ENCODE peak calls at places on chromosomes 1 and 21, in four cellular contexts. One of them, this sample, is unnamed.

GRCh38 chr1:58738873-58739272 is 39.0 kb upstream of the MYSM1 start:
- DNase-seq in H1: no peak
- DNase-seq in GM12878: no peak
- DNase-seq in HepG2: no peak
- DNase-seq in this sample: no peak

GRCh38 chr1:54681396-54681795 is 34.3 kb upstream of the TTC4 start:
- DNase-seq in H1: no peak
- DNase-seq in HepG2: no peak
- DNase-seq in GM12878: no peak
- DNase-seq in this sample: no peak

GRCh38 chr1:248696261-248696660 is 6.3 kb downstream of the OR14I1 start:
- DNase-seq in GM12878: no peak
- DNase-seq in HepG2: peak
- DNase-seq in H1: no peak
- DNase-seq in this sample: no peak

GRCh38 chr1:159996653-159997052 is 35.1 kb downstream of the PIGM start:
- DNase-seq in HepG2: no peak
- DNase-seq in GM12878: no peak
- DNase-seq in H1: no peak
- DNase-seq in this sample: no peak

GRCh38 chr1:230781596-230781995 is 34.4 kb downstream of the CAPN9 start:
- DNase-seq in HepG2: no peak
- DNase-seq in H1: no peak
- DNase-seq in GM12878: no peak
- DNase-seq in this sample: no peak

GRCh38 chr1:154454391-154455120 is 47.5 kb upstream of the TDRD10 start:
- DNase-seq in HepG2: no peak
- DNase-seq in GM12878: no peak
- DNase-seq in H1: no peak
- DNase-seq in this sample: no peak

GRCh38 chr1:245915851-245916250 is 591.2 kb downstream of the SMYD3 start:
- DNase-seq in H1: no peak
- DNase-seq in HepG2: no peak
- DNase-seq in GM12878: no peak
- DNase-seq in this sample: no peak

GRCh38 chr1:23801338-23801748 is 789 bp upstream of the GALE start:
- DNase-seq in HepG2: no peak
- DNase-seq in H1: no peak
- DNase-seq in GM12878: no peak
- DNase-seq in this sample: no peak

GRCh38 chr1:151510020-151510405 is 1.2 kb upstream of the CGN start:
- DNase-seq in GM12878: no peak
- DNase-seq in H1: no peak
- DNase-seq in HepG2: no peak
- DNase-seq in this sample: peak

GRCh38 chr1:26177182-26177684 is at the start of gene CNKSR1:
- DNase-seq in HepG2: peak
- DNase-seq in H1: peak
- DNase-seq in GM12878: no peak
- DNase-seq in this sample: peak

GRCh38 chr1:27316860-27317259 is 5.1 kb upstream of the TMEM222 start:
- DNase-seq in GM12878: no peak
- DNase-seq in H1: no peak
- DNase-seq in HepG2: no peak
- DNase-seq in this sample: no peak

GRCh38 chr1:207804746-207805468 is 53.1 kb downstream of the CD46 start:
- DNase-seq in HepG2: no peak
- DNase-seq in H1: no peak
- DNase-seq in GM12878: no peak
- DNase-seq in this sample: no peak

GRCh38 chr1:63902844-63903589 is 129.2 kb downstream of the ROR1 start:
- DNase-seq in H1: no peak
- DNase-seq in HepG2: no peak
- DNase-seq in GM12878: no peak
- DNase-seq in this sample: no peak

GRCh38 chr1:33925586-33925985 is 61.7 kb downstream of the HMGB4 start:
- DNase-seq in GM12878: no peak
- DNase-seq in H1: no peak
- DNase-seq in HepG2: no peak
- DNase-seq in this sample: no peak

GRCh38 chr21:44686000-44686781 is 4.2 kb upstream of the KRTAP12-1 start:
- DNase-seq in HepG2: no peak
- DNase-seq in GM12878: no peak
- DNase-seq in H1: no peak
- DNase-seq in this sample: no peak

GRCh38 chr1:171743014-171743870 is 1.4 kb upstream of the VAMP4 start:
- DNase-seq in GM12878: no peak
- DNase-seq in H1: no peak
- DNase-seq in HepG2: no peak
- DNase-seq in this sample: no peak

GRCh38 chr1:64263335-64263734 is 59.9 kb downstream of the UBE2U start:
- DNase-seq in GM12878: no peak
- DNase-seq in H1: no peak
- DNase-seq in HepG2: no peak
- DNase-seq in this sample: no peak

GRCh38 chr1:155859881-155860841 is 794 bp downstream of the SYT11 start:
- DNase-seq in H1: no peak
- DNase-seq in HepG2: peak
- DNase-seq in GM12878: no peak
- DNase-seq in this sample: peak

GRCh38 chr1:9892563-9893528 is 17.2 kb downstream of the CTNNBIP1 start:
- DNase-seq in H1: no peak
- DNase-seq in HepG2: no peak
- DNase-seq in GM12878: no peak
- DNase-seq in this sample: no peak

GRCh38 chr1:21590116-21590905 is 78.8 kb downstream of the RAP1GAP start:
- DNase-seq in GM12878: no peak
- DNase-seq in H1: no peak
- DNase-seq in HepG2: no peak
- DNase-seq in this sample: no peak

GRCh38 chr1:206419250-206419649 is 51.0 kb upstream of the IKBKE start:
- DNase-seq in H1: no peak
- DNase-seq in GM12878: no peak
- DNase-seq in HepG2: no peak
- DNase-seq in this sample: no peak

GRCh38 chr1:163056832-163057231 is 12.3 kb upstream of the RGS4 start:
- DNase-seq in HepG2: no peak
- DNase-seq in GM12878: no peak
- DNase-seq in H1: no peak
- DNase-seq in this sample: no peak

GRCh38 chr21:37367758-37368535 is 1.4 kb downstream of the DYRK1A start:
- DNase-seq in HepG2: no peak
- DNase-seq in GM12878: no peak
- DNase-seq in H1: no peak
- DNase-seq in this sample: no peak

GRCh38 chr1:112778136-112778535 is 63.0 kb upstream of the PPM1J start:
- DNase-seq in H1: no peak
- DNase-seq in HepG2: no peak
- DNase-seq in GM12878: no peak
- DNase-seq in this sample: no peak

GRCh38 chr1:185561629-185562028 is 172.6 kb upstream of the HMCN1 start:
- DNase-seq in H1: no peak
- DNase-seq in GM12878: no peak
- DNase-seq in HepG2: no peak
- DNase-seq in this sample: no peak

DNA sequence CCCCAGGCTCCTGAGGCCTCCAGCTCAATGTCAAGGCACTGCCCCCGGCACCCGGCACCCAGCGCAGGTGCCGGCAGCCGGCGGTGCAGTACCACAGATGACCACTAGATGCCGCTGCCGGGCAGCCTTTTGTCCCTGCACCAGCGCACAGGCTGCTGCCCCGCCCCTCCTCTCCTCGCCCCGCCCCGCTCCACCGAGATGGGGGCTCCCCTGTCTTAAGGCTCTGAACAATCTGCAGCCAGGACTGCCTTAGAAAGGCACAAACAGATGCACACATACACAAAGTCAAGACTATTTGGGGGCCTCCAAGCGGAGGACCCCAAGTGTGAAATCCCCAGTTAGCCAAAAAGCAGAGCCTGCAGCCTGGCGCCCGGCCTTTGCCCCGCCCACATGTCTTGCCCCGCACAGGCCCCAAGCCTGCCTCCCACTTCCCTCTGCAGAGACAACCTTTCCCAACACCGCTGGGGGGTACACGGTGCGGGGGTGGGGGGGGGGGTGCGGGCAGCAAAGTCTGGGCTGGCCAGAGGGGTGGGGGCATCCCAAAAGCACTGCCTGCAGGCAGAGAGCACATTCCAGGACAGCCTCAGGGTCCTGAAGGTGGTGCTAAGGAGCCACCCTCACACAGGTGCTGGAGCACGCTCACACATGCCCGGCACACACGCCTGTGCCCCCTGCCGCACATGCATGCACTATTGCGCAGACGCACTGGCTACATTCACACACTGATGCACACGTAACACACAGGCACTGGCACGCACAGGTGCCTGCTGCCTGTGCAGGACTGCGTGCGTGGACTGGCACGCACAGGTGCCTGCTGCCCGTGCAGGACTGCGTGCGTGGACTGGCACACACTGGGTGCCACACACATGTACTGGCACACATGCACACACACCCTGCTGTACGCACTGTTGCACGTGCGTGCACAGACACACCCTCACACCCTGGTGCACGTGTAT is 37.1 kb downstream of the ARHGEF16 start:
- DNase-seq in H1: peak
- DNase-seq in GM12878: peak
- DNase-seq in HepG2: peak
- DNase-seq in this sample: no peak
- TF ChIP-seq ZNF274 in H1: no peak
- TF ChIP-seq ZNF274 in GM12878: no peak
- TF ChIP-seq ZNF274 in HepG2: no peak
- TF ChIP-seq ZNF274 in this sample: no peak

GRCh38 chr1:167935252-167936067 is 1.0 kb upstream of the DCAF6 start:
- DNase-seq in H1: no peak
- DNase-seq in HepG2: peak
- DNase-seq in GM12878: no peak
- DNase-seq in this sample: peak
- TF ChIP-seq SUZ12 in H1: no peak
- TF ChIP-seq SUZ12 in HepG2: no peak
- TF ChIP-seq SUZ12 in GM12878: no peak
- TF ChIP-seq SUZ12 in this sample: no peak

DNA sequence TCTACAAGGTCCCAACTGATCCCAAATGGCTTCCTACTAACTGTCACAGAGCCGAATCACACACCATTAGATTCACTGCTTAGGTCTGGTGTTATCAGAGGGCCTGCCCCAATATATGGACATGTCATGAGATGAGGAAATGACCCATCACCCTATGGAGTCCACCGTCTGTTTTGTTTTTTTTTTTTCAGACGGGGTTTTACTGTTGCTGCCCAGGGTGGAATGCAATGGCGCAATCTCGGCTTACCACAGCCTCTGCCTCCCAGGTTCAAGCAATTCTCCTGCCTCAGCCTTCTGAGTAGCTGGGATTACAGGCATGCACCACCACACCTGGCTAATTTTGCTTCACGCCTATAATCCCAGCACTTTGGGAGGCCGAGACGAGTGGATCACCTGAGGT is 83.7 kb upstream of the ETS2 start:
- DNase-seq in HepG2: no peak
- DNase-seq in H1: no peak
- DNase-seq in GM12878: no peak
- DNase-seq in this sample: no peak
- TF ChIP-seq YY1 in HepG2: no peak
- TF ChIP-seq YY1 in H1: no peak
- TF ChIP-seq YY1 in GM12878: no peak
- TF ChIP-seq YY1 in this sample: no peak

DNA sequence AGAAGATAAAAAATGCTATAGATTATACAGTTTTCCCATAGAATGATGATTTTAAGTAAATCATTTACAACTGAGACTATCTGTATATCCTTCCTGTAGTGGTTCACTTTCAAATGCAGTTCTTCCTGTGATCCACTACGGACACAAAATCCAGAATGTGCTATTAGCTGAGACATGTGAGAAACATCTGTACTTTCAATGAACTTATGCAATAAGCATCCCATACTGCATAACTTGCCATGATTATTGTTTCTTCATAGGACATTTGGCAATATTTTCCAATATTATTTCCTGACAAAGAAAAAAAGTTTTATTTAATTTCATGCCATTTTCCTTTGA is 83.5 kb upstream of the PRDX6 start:
- DNase-seq in HepG2: no peak
- DNase-seq in H1: no peak
- DNase-seq in GM12878: no peak
- DNase-seq in this sample: no peak
- TF ChIP-seq ZNF274 in HepG2: no peak
- TF ChIP-seq ZNF274 in H1: no peak
- TF ChIP-seq ZNF274 in GM12878: no peak
- TF ChIP-seq ZNF274 in this sample: no peak

GRCh38 chr1:36307601-36308330 is 1.6 kb downstream of the SH3D21 start:
- DNase-seq in GM12878: no peak
- DNase-seq in HepG2: no peak
- DNase-seq in H1: no peak
- DNase-seq in this sample: no peak

GRCh38 chr1:36306902-36307456 is 811 bp downstream of the SH3D21 start:
- DNase-seq in GM12878: peak
- DNase-seq in HepG2: peak
- DNase-seq in H1: peak
- DNase-seq in this sample: peak

GRCh38 chr1:36304970-36305914 is 926 bp upstream of the SH3D21 start:
- DNase-seq in HepG2: peak
- DNase-seq in H1: no peak
- DNase-seq in GM12878: no peak
- DNase-seq in this sample: no peak

GRCh38 chr1:36305915-36306209 is 306 bp upstream of the SH3D21 start:
- DNase-seq in GM12878: no peak
- DNase-seq in HepG2: no peak
- DNase-seq in H1: no peak
- DNase-seq in this sample: no peak

GRCh38 chr1:36306210-36306901 is at the start of gene SH3D21:
- DNase-seq in HepG2: peak
- DNase-seq in GM12878: no peak
- DNase-seq in H1: peak
- DNase-seq in this sample: peak
- TF ChIP-seq SUZ12 in HepG2: no peak
- TF ChIP-seq SUZ12 in GM12878: no peak
- TF ChIP-seq SUZ12 in H1: no peak
- TF ChIP-seq SUZ12 in this sample: no peak

DNA sequence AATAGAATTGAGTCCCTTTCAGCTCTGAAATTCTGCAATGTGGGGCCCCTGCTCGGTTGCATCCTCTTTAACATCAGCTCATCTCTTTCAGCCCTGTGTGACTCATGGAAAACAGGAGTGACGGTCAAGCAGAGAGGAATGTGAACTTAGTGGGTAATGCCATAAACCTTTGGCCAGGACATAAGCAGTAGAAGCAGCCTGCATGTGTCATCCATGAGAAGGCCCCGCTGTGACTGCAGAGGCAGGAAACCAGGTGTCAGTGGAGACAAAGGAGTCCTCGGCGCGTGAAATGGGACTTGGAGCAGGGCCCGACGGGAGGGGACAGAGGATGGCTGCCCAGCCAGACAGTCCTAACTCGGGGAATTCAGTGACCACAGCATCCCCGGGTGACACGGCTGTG is 21.1 kb upstream of the EPHB2 start:
- DNase-seq in GM12878: no peak
- DNase-seq in HepG2: peak
- DNase-seq in H1: no peak
- DNase-seq in this sample: no peak
- TF ChIP-seq YY1 in GM12878: no peak
- TF ChIP-seq YY1 in HepG2: no peak
- TF ChIP-seq YY1 in H1: no peak
- TF ChIP-seq YY1 in this sample: no peak

GRCh38 chr1:61797045-61797755 is 54.9 kb downstream of the PATJ start:
- DNase-seq in HepG2: no peak
- DNase-seq in H1: no peak
- DNase-seq in GM12878: no peak
- DNase-seq in this sample: no peak
- TF ChIP-seq ZNF274 in HepG2: no peak
- TF ChIP-seq ZNF274 in H1: no peak
- TF ChIP-seq ZNF274 in GM12878: no peak
- TF ChIP-seq ZNF274 in this sample: no peak